ENCODE peak calls at places on chromosomes 12 and 14, in four cellular contexts. I is CD4-positive, alpha-beta memory T cell; H is HFF-Myc; L is right cardiac atrium. J is an unnamed sample.

GRCh38 chr14:77273796-77274195 is 2.8 kb upstream of the NGB start:
- DNase-seq in I (no peak), H (no peak), L (no peak), J (no peak)

GRCh38 chr12:109291117-109291516 is 18.0 kb downstream of the FOXN4 start:
- DNase-seq in I (no peak), H (no peak), L (no peak), J (no peak)

GRCh38 chr14:65214741-65215140 is 112.4 kb upstream of the MAX start:
- DNase-seq in I (no peak), H (no peak), L (peak), J (no peak)

GRCh38 chr12:30286345-30286926 is 409.2 kb downstream of the IPO8 start:
- DNase-seq in I (no peak), H (peak), L (no peak), J (no peak)

GRCh38 chr12:132171968-132172521 is 27.8 kb downstream of the NOC4L start:
- DNase-seq in I (no peak), H (no peak), L (peak), J (no peak)

GRCh38 chr12:118377005-118377890 is 893 bp downstream of the SUDS3 start:
- DNase-seq in I (peak), H (no peak), L (no peak), J (no peak)

GRCh38 chr14:99241314-99242035 is 30.5 kb downstream of the BCL11B start:
- DNase-seq in I (peak), H (no peak), L (no peak), J (no peak)

GRCh38 chr14:89509891-89510290 is 92.9 kb upstream of the FOXN3 start:
- DNase-seq in I (no peak), H (no peak), L (no peak), J (no peak)

GRCh38 chr14:87805315-87805723 is 187.7 kb downstream of the GALC start:
- DNase-seq in I (peak), H (peak), L (peak), J (no peak)

GRCh38 chr12:130131025-130131424 is 31.2 kb upstream of the FZD10 start:
- DNase-seq in I (no peak), H (no peak), L (no peak), J (no peak)

GRCh38 chr12:57740656-57741412 is 2.3 kb upstream of the AGAP2 start:
- DNase-seq in I (peak), H (no peak), L (no peak), J (no peak)

GRCh38 chr12:57018906-57019305 is 2.6 kb upstream of the TAC3 start:
- DNase-seq in I (no peak), H (no peak), L (no peak), J (no peak)

GRCh38 chr12:7588703-7589329 is 76.9 kb downstream of the APOBEC1 start:
- DNase-seq in I (peak), H (peak), L (no peak), J (no peak)

GRCh38 chr14:77026166-77026929 is 2.2 kb downstream of the IRF2BPL start:
- DNase-seq in I (no peak), H (no peak), L (peak), J (no peak)

GRCh38 chr14:77730976-77731497 is 23.1 kb downstream of the SLIRP start:
- DNase-seq in I (no peak), H (peak), L (no peak), J (no peak)

GRCh38 chr12:112170376-112170775 is 45.0 kb downstream of the TRAFD1 start:
- DNase-seq in I (peak), H (no peak), L (no peak), J (no peak)

GRCh38 chr12:15700595-15700994 is 88.6 kb downstream of the EPS8 start:
- DNase-seq in I (no peak), H (peak), L (no peak), J (peak)

GRCh38 chr14:76977793-76978730 is 50.4 kb downstream of the IRF2BPL start:
- DNase-seq in I (peak), H (no peak), L (peak), J (peak)

GRCh38 chr12:119666900-119667576 is 895 bp upstream of the PRKAB1 start:
- DNase-seq in I (no peak), H (no peak), L (no peak), J (no peak)

GRCh38 chr14:100712490-100712889 is 14.2 kb upstream of the DLK1 start:
- DNase-seq in I (no peak), H (no peak), L (no peak), J (no peak)

GRCh38 chr12:48119834-48120195 is 651 bp downstream of the PFKM start:
- DNase-seq in I (no peak), H (no peak), L (no peak), J (no peak)

GRCh38 chr12:123101467-123102004 is 49.4 kb downstream of the PITPNM2 start:
- DNase-seq in I (no peak), H (no peak), L (no peak), J (no peak)

GRCh38 chr12:7068240-7068993 is 7.9 kb downstream of the C1S start:
- DNase-seq in I (no peak), H (no peak), L (peak), J (peak)

GRCh38 chr12:71587012-71587411 is 76.6 kb downstream of the ZFC3H1 start:
- DNase-seq in I (no peak), H (no peak), L (no peak), J (no peak)

GRCh38 chr12:51631591-51631990 is 40.6 kb downstream of the SCN8A start:
- DNase-seq in I (no peak), H (peak), L (no peak), J (peak)

GRCh38 chr12:27462151-27462694 is 15.7 kb downstream of the SMCO2 start:
- DNase-seq in I (no peak), H (no peak), L (no peak), J (no peak)

GRCh38 chr14:24179961-24180726 is 8.3 kb downstream of the REC8 start:
- DNase-seq in I (no peak), H (peak), L (no peak), J (no peak)

GRCh38 chr14:23727566-23728335 is 91.6 kb downstream of the DHRS2 start:
- DNase-seq in I (no peak), H (peak), L (no peak), J (no peak)

GRCh38 chr14:34463598-34463961 is 1.5 kb upstream of the SPTSSA start:
- DNase-seq in I (no peak), H (no peak), L (no peak), J (no peak)
- H3K4me3 ChIP-seq in I (no peak), H (no peak), L (no peak), J (no peak)

GRCh38 chr14:73961192-73961591 is 11.1 kb downstream of the COQ6 start:
- DNase-seq in I (no peak), H (no peak), L (no peak), J (no peak)

GRCh38 chr14:73949752-73950734 is at the start of the genes COQ6 and FAM161B:
- DNase-seq in I (peak), H (peak), L (peak), J (peak)

GRCh38 chr14:73958591-73958990 is 8.5 kb downstream of the COQ6 start:
- DNase-seq in I (no peak), H (no peak), L (no peak), J (no peak)

GRCh38 chr14:73953731-73954130 is 3.6 kb downstream of the COQ6 start:
- DNase-seq in I (no peak), H (no peak), L (no peak), J (no peak)

GRCh38 chr14:73955674-73956073 is 5.6 kb downstream of the COQ6 start:
- DNase-seq in I (no peak), H (no peak), L (no peak), J (no peak)
- H3K4me3 ChIP-seq in I (no peak), H (no peak), L (no peak), J (no peak)

GRCh38 chr12:2172486-2173214 is 119.9 kb downstream of the CACNA1C start:
- DNase-seq in I (no peak), H (no peak), L (peak), J (no peak)

GRCh38 chr12:2169964-2170363 is 117.2 kb downstream of the CACNA1C start:
- DNase-seq in I (no peak), H (no peak), L (no peak), J (no peak)

GRCh38 chr12:2169489-2169888 is 116.7 kb downstream of the CACNA1C start:
- DNase-seq in I (no peak), H (no peak), L (no peak), J (no peak)

GRCh38 chr12:2170376-2170775 is 117.6 kb downstream of the CACNA1C start:
- DNase-seq in I (no peak), H (no peak), L (peak), J (no peak)

DNA sequence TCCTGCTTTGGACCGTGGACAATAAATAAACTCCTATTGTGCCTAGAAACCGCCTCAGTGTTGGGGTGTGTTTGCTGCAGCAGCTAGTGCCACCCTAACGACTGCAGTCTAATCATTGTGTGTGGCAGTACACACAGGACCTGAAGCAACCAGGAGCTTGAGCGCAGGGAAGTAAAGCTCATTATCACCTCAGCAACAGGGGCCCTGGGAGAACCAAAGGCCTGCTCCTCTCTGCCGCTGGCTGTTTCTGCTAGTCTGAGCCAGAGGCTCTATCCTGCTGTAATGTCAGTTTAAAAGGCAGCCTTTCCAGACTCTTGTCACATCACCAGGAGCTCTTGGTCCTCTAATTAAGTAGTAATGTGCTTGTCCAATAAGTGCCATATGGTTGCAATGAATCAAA is 119.3 kb downstream of the CACNA1C start:
- DNase-seq in I (no peak), H (no peak), L (no peak), J (no peak)
- H3K4me3 ChIP-seq in I (no peak), H (no peak), L (no peak), J (no peak)

GRCh38 chr12:75807494-75807893 is 224.1 kb downstream of the PHLDA1 start:
- DNase-seq in I (no peak), H (no peak), L (no peak), J (no peak)
- H3K4me3 ChIP-seq in I (no peak), H (no peak), L (no peak), J (no peak)